ENCODE peak calls at places on chromosomes 12 and 14, in nine cellular contexts. K, I, N, E, X, L, F, G and P are unnamed samples.

GRCh38 chr14:99971929-99972747 is 93.1 kb upstream of the EVL start:
- DNase-seq in L (no peak), X (peak), E (no peak), N (no peak), K (peak), G (no peak), F (peak), I (peak), P (peak)

GRCh38 chr12:65590318-65590717 is 234.0 kb upstream of the HMGA2 start:
- DNase-seq in E (no peak), X (no peak), N (no peak), I (no peak), L (no peak), K (no peak), G (no peak), F (no peak), P (no peak)

GRCh38 chr14:34075826-34076225 is 125.0 kb upstream of the EGLN3 start:
- DNase-seq in X (no peak), N (no peak), E (no peak), I (no peak), L (no peak), K (no peak), F (no peak), G (no peak), P (no peak)

GRCh38 chr12:116099664-116100432 is 177.6 kb downstream of the MED13L start:
- DNase-seq in E (no peak), G (no peak), L (no peak), K (no peak), I (no peak), X (no peak), F (no peak), N (no peak), P (no peak)

GRCh38 chr12:111846016-111846415 is 4.0 kb downstream of the MAPKAPK5 start:
- DNase-seq in G (no peak), I (no peak), E (no peak), X (peak), L (no peak), N (no peak), K (no peak), F (no peak), P (no peak)

GRCh38 chr14:67961676-67962075 is 142.1 kb downstream of the RAD51B start:
- DNase-seq in L (no peak), E (no peak), X (no peak), K (no peak), G (no peak), F (no peak), I (no peak), N (no peak), P (no peak)

GRCh38 chr12:50085615-50085928 is 430 bp downstream of the SMARCD1 start:
- DNase-seq in L (no peak), X (peak), N (no peak), E (no peak), F (no peak), G (no peak), I (no peak), K (no peak), P (peak)

GRCh38 chr12:14326699-14327098 is 38.8 kb upstream of the ATF7IP start:
- DNase-seq in F (peak), G (no peak), X (peak), K (no peak), E (no peak), L (no peak), I (no peak), N (no peak), P (no peak)

GRCh38 chr14:98826618-98827017 is 445.4 kb downstream of the BCL11B start:
- DNase-seq in L (no peak), F (no peak), X (no peak), K (no peak), G (no peak), E (no peak), N (no peak), I (no peak), P (no peak)

GRCh38 chr12:26112703-26113147 is 12.1 kb downstream of the BHLHE41 start:
- DNase-seq in K (no peak), I (peak), X (peak), L (no peak), E (peak), F (peak), N (no peak), G (no peak), P (peak)

GRCh38 chr14:69325646-69326265 is 65.8 kb downstream of the GALNT16 start:
- DNase-seq in L (no peak), I (no peak), F (no peak), K (peak), E (no peak), G (no peak), N (no peak), X (peak), P (no peak)

GRCh38 chr12:69583203-69583602 is 2.1 kb upstream of the CCT2 start:
- DNase-seq in I (peak), K (no peak), N (peak), E (peak), L (no peak), X (peak), F (no peak), G (no peak), P (no peak)

GRCh38 chr12:47910486-47910885 is 5.7 kb upstream of the VDR start:
- DNase-seq in G (peak), F (no peak), E (peak), K (no peak), N (no peak), L (no peak), X (peak), I (no peak), P (no peak)

GRCh38 chr12:116508145-116509121 is 50.7 kb upstream of the MAP1LC3B2 start:
- DNase-seq in E (peak), F (no peak), K (peak), N (no peak), I (peak), G (peak), L (peak), X (peak), P (no peak)

GRCh38 chr12:4444031-4444430 is 1.6 kb downstream of the FGF6 start:
- DNase-seq in L (no peak), I (no peak), N (no peak), X (no peak), K (no peak), G (peak), F (no peak), E (no peak), P (no peak)

GRCh38 chr12:111761706-111762105 is 5.0 kb upstream of the ALDH2 start:
- DNase-seq in E (peak), F (no peak), G (no peak), I (peak), X (no peak), N (no peak), L (no peak), K (no peak), P (no peak)

GRCh38 chr14:60734465-60735242 is at the start of gene MNAT1:
- DNase-seq in N (peak), X (peak), F (peak), G (peak), I (peak), E (peak), L (peak), K (peak), P (peak)

GRCh38 chr14:89641495-89642162 is 224.6 kb upstream of the FOXN3 start:
- DNase-seq in X (no peak), I (no peak), L (no peak), N (peak), G (no peak), K (no peak), F (no peak), E (no peak), P (no peak)

GRCh38 chr12:100936661-100937060 is 142.1 kb downstream of the ANO4 start:
- DNase-seq in E (no peak), N (no peak), G (no peak), L (no peak), K (no peak), F (no peak), I (no peak), X (no peak), P (no peak)

GRCh38 chr12:100940503-100940902 is 145.9 kb downstream of the ANO4 start:
- DNase-seq in X (no peak), E (no peak), L (no peak), G (no peak), K (no peak), I (no peak), F (no peak), N (no peak), P (no peak)

GRCh38 chr12:100935929-100936328 is 141.4 kb downstream of the ANO4 start:
- DNase-seq in G (no peak), N (no peak), E (peak), F (no peak), I (no peak), X (no peak), K (no peak), L (no peak), P (no peak)
- H3K9ac ChIP-seq in G (no peak), N (no peak), E (no peak), F (no peak), I (no peak), X (no peak), K (no peak), L (no peak), P (no peak)

GRCh38 chr14:65132855-65133254 is 30.5 kb upstream of the MAX start:
- DNase-seq in I (no peak), N (peak), L (no peak), K (no peak), E (no peak), F (no peak), G (peak), X (no peak), P (no peak)
- H3K9ac ChIP-seq in I (no peak), N (no peak), L (no peak), K (no peak), E (no peak), F (no peak), G (no peak), X (no peak), P (no peak)

GRCh38 chr12:106954462-106955376 is 988 bp upstream of the TMEM263 start:
- DNase-seq in E (no peak), F (peak), K (peak), X (peak), N (no peak), G (peak), L (peak), I (peak), P (no peak)
- H3K9ac ChIP-seq in E (peak), F (peak), K (peak), X (peak), N (peak), G (peak), L (peak), I (no peak), P (peak)

DNA sequence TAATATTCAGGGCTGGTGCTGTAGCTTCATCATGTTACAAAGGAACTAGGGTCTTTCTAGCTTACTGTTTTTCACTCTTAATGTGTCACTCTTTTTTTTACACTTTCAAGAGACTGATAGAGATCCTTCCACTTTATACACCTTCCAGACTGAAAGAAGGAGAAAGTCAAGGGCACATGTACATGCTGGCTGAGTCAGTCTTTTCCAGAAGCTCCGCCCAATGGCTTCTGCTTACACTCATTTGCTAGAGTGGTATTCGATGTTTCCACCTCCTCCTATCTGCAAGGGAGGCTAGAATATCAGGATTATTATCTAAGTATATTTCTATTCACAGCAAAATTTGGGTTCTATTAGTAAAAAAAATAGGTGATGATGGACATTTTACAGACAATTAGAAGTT is 325.8 kb upstream of the OR4E1 start:
- DNase-seq in E (no peak), K (no peak), G (no peak), N (no peak), X (no peak), F (no peak), L (no peak), I (no peak), P (no peak)
- H3K9ac ChIP-seq in E (no peak), K (no peak), G (no peak), N (no peak), X (no peak), F (no peak), L (no peak), I (no peak), P (no peak)

GRCh38 chr12:101745481-101745880 is 6.2 kb upstream of the SYCP3 start:
- DNase-seq in E (no peak), G (no peak), N (no peak), X (no peak), F (no peak), I (no peak), K (no peak), L (no peak), P (no peak)
- H3K9ac ChIP-seq in E (no peak), G (no peak), N (no peak), X (no peak), F (no peak), I (no peak), K (no peak), L (no peak), P (no peak)

DNA sequence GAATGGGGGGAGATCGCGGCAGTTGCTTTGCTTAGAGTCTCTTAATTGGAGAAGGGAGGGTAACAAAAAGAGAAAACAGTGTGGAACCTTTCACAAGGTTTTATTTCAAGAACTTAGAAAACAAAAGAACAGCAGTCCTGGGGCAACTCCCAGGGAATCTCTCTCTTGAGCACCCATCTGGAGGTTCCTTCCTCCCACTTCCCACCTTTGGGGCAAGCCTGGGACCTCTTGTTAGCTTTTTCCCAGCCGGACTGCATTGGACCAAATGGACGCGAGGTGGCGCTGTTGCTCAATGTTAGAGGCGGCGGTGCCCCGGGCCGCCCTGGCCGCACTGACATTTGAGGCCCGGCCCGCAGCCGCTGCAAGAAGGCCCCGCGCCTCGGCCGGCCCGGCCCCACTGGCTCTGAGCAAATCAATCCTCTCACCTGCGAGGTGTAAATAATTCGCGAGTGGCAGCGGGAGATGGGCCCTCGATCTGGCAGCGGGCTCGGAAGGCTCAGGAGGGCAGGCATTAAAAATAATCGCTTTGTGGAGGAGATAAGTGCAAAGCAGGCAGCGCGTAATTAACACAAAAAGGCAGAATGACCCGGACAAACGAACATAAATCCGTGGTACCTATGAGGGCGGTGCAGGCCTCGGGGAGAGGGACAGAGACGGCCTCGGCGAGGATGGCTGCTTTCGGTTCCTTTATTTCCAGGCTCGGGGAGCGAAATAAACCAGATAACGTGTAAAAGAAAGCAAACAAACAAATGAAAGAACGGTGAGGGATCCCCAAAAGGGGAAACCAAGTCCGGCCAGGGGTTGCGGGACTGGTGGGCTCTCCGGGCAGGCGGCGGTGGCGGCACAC is 2.7 kb upstream of the HOXC8 start:
- DNase-seq in G (peak), I (peak), K (peak), X (peak), N (peak), L (peak), E (peak), F (peak), P (peak)
- H3K9ac ChIP-seq in G (peak), I (no peak), K (no peak), X (peak), N (no peak), L (no peak), E (no peak), F (peak), P (no peak)

DNA sequence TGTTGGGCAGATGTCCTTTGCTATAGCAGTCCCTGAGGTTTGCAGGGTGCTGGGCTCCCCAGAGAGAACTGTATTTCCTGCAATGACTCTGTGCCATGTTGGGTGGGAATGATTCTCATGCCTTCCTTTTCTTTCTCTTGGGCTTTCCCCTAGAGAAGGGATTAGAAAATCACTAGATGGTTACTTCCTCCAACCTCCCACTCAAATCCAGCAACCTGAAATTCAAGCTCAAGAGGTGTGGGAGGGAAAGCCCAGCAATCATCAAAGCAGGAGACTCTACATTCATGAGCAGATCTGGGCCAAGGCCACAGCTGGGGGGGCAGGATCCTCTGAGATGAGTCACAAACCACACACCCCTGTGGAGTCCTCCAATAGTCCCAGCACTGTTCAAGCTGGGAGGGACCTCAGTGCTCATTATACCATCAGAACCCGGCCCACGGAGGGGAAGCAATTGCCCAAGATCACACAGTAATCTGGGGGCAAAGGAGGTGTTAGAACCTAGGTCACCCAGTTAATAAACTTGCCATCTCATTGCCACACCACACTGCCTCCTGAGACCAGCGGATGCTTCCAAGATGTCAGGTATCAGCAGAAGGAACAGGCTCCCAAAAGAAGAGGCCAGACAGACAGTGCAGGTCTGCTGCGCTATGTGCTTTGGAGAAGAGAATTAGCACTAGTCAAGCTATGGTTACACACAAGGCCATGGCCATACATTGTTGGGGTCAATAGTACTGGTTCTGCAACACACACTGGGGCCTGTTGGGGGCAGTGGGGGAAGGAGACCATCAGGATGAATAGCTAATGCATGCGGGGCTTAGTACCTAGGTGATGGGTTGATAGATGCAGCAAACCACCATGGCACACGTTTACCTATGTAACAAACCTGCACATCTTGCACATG is 65.7 kb downstream of the TTC9 start:
- DNase-seq in F (peak), I (no peak), K (no peak), X (peak), N (peak), E (peak), L (no peak), G (no peak), P (no peak)
- H3K9ac ChIP-seq in F (no peak), I (no peak), K (no peak), X (no peak), N (no peak), E (no peak), L (no peak), G (no peak), P (no peak)

GRCh38 chr12:108441549-108441948 is 73.5 kb upstream of the FICD start:
- DNase-seq in K (no peak), E (peak), F (no peak), G (no peak), I (no peak), L (no peak), X (no peak), N (no peak), P (no peak)

GRCh38 chr12:108442077-108442476 is 73.0 kb upstream of the FICD start:
- DNase-seq in X (no peak), N (no peak), E (peak), G (no peak), K (no peak), F (no peak), I (peak), L (no peak), P (no peak)

GRCh38 chr12:108446766-108447165 is 68.3 kb upstream of the FICD start:
- DNase-seq in F (no peak), I (no peak), G (no peak), E (peak), L (no peak), X (peak), N (no peak), K (no peak), P (peak)

GRCh38 chr12:108440736-108441135 is 74.3 kb upstream of the FICD start:
- DNase-seq in X (no peak), G (no peak), E (peak), F (no peak), L (no peak), I (no peak), N (no peak), K (no peak), P (no peak)

GRCh38 chr12:108442910-108443309 is 72.2 kb upstream of the FICD start:
- DNase-seq in K (no peak), G (no peak), L (no peak), I (no peak), N (no peak), E (no peak), F (no peak), X (no peak), P (no peak)
- H3K9ac ChIP-seq in K (no peak), G (no peak), L (no peak), I (no peak), N (no peak), E (no peak), F (no peak), X (no peak), P (no peak)